ENCODE peak calls at places on chromosome 21, in four cellular contexts. O, U, Y and K are unnamed samples.

GRCh38 chr21:33036430-33037162 is 10.9 kb downstream of the OLIG2 start:
- DNase-seq in U (no peak), Y (no peak), O (no peak), K (no peak)

GRCh38 chr21:45361033-45361997 is 43.6 kb upstream of the COL18A1 start:
- DNase-seq in O (no peak), Y (no peak), U (no peak), K (no peak)

GRCh38 chr21:32572574-32573420 is 12.5 kb downstream of the TCP10L start:
- DNase-seq in Y (no peak), O (no peak), U (no peak), K (peak; percentile 14)

GRCh38 chr21:33196956-33197374 is 32.8 kb upstream of the IFNAR2 start:
- DNase-seq in Y (peak; percentile 36), U (peak; percentile 72), O (peak; percentile 75), K (peak; percentile 26)

GRCh38 chr21:38957575-38958340 is 152.0 kb downstream of the ETS2 start:
- DNase-seq in Y (no peak), O (no peak), U (no peak), K (no peak)

GRCh38 chr21:38982804-38983203 is 177.1 kb downstream of the ETS2 start:
- DNase-seq in O (no peak), U (no peak), Y (no peak), K (no peak)

GRCh38 chr21:41706678-41707077 is 60.2 kb downstream of the RIPK4 start:
- DNase-seq in Y (no peak), O (no peak), U (no peak), K (no peak)

GRCh38 chr21:42975886-42976608 is 1.7 kb downstream of the PKNOX1 start:
- DNase-seq in U (no peak), Y (no peak), O (no peak), K (no peak)

GRCh38 chr21:21383126-21383525 is 384.9 kb downstream of the NCAM2 start:
- DNase-seq in U (no peak), Y (no peak), O (no peak), K (no peak)

GRCh38 chr21:44709426-44710293 is 1.7 kb downstream of the TSPEAR start:
- DNase-seq in Y (no peak), U (peak; percentile 60), O (peak; percentile 70), K (peak; percentile 42)

GRCh38 chr21:45979141-45979631 is 2.4 kb upstream of the COL6A1 start:
- DNase-seq in O (peak; percentile 65), Y (no peak), U (no peak), K (no peak)

GRCh38 chr21:22120616-22121266 is 1122.5 kb downstream of the NCAM2 start:
- DNase-seq in O (peak; percentile 37), U (no peak), Y (no peak), K (no peak)

GRCh38 chr21:33078907-33079582 is 9.1 kb downstream of the OLIG1 start:
- DNase-seq in U (no peak), Y (peak; percentile 36), O (no peak), K (peak; percentile 44)

GRCh38 chr21:45592208-45592619 is 50.0 kb upstream of the SLC19A1 start:
- DNase-seq in Y (no peak), O (peak; percentile 44), U (no peak), K (no peak)

GRCh38 chr21:42233067-42233981 is 14.4 kb downstream of the ABCG1 start:
- DNase-seq in U (peak; percentile 72), O (peak; percentile 85), Y (no peak), K (no peak)

GRCh38 chr21:42413093-42413492 is 9.4 kb downstream of the UBASH3A start:
- DNase-seq in Y (no peak), U (no peak), O (peak; percentile 42), K (no peak)

GRCh38 chr21:44083631-44084291 is 23.4 kb upstream of the PWP2 start:
- DNase-seq in U (peak; percentile 76), Y (no peak), O (peak; percentile 57), K (no peak)

GRCh38 chr21:46216132-46216747 is 12.3 kb downstream of the LSS start:
- DNase-seq in O (peak; percentile 53), U (no peak), Y (no peak), K (no peak)

GRCh38 chr21:15515908-15516307 is 213.9 kb upstream of the USP25 start:
- DNase-seq in U (no peak), Y (no peak), O (no peak), K (no peak)

GRCh38 chr21:45026066-45026745 is 48.2 kb upstream of the ADARB1 start:
- DNase-seq in O (no peak), Y (no peak), U (no peak), K (no peak)

GRCh38 chr21:33197546-33197945 is 32.2 kb upstream of the IFNAR2 start:
- DNase-seq in U (no peak), O (no peak), Y (no peak), K (no peak)

GRCh38 chr21:33360871-33361602 is 36.3 kb downstream of the IFNAR1 start:
- DNase-seq in O (peak; percentile 90), Y (peak; percentile 70), U (peak; percentile 94), K (peak; percentile 41)

GRCh38 chr21:44347911-44348451 is 5.4 kb upstream of the TRPM2 start:
- DNase-seq in U (no peak), Y (no peak), O (peak; percentile 85), K (no peak)

GRCh38 chr21:44785620-44786344 is 15.8 kb downstream of the UBE2G2 start:
- DNase-seq in Y (no peak), U (no peak), O (no peak), K (no peak)

GRCh38 chr21:45655071-45655470 is 11.5 kb downstream of the PCBP3 start:
- DNase-seq in Y (no peak), O (no peak), U (no peak), K (no peak)

GRCh38 chr21:40631201-40631600 is 215.8 kb downstream of the DSCAM start:
- DNase-seq in O (no peak), Y (no peak), U (no peak), K (no peak)

GRCh38 chr21:31235671-31236450 is 108.2 kb downstream of the TIAM1 start:
- DNase-seq in U (no peak), Y (no peak), O (no peak), K (no peak)

GRCh38 chr21:15874610-15875009 is 144.8 kb downstream of the USP25 start:
- DNase-seq in Y (no peak), U (no peak), O (no peak), K (no peak)

GRCh38 chr21:32653326-32653901 is 41.2 kb upstream of the CFAP298 start:
- DNase-seq in O (no peak), Y (peak; percentile 9), U (no peak), K (no peak)

GRCh38 chr21:46622226-46622625 is 13.2 kb upstream of the PRMT2 start:
- DNase-seq in Y (no peak), O (peak; percentile 65), U (peak; percentile 75), K (peak; percentile 70)

GRCh38 chr21:41507521-41508414 is at the start of gene TMPRSS2:
- DNase-seq in O (peak; percentile 93), U (no peak), Y (no peak), K (no peak)

GRCh38 chr21:33622253-33622652 is 19.3 kb downstream of the CRYZL1 start:
- DNase-seq in U (no peak), O (no peak), Y (no peak), K (no peak)

GRCh38 chr21:45780647-45781046 is 137.1 kb downstream of the PCBP3 start:
- DNase-seq in O (no peak), U (no peak), Y (no peak), K (no peak)

GRCh38 chr21:38910390-38911008 is 104.8 kb downstream of the ETS2 start:
- DNase-seq in O (no peak), U (no peak), Y (no peak), K (no peak)

DNA sequence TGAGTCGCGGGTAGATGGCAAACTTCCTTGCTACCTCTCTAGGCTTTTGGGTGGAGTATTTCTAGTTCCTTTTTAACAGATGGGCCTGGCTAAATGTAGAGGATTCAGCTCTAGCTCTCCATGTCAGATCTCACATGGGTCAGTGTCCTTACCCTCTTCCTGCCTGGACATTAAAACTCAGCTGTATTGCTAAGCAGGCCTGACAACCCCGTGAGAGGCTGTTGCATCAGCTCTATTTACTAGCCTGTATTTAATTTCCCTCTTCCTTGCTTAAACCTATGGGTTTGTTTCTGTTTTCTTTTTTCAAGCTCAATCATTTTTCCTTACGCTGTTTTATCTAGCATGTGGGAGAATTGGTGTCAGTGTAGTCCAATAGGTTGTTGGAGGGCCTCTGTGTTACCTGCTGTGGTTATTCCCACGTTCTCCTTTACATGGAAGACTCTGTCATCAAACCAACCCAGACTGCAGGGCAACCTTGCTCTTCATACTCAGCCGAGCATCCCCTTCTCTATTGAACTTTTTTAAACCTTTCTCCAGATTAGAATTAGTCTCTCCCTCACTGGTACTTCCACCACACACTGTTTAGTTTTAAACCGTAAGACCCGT is 79.5 kb upstream of the BACH1 start:
- DNase-seq in O (no peak), Y (no peak), U (no peak), K (no peak)
- H3K27ac ChIP-seq in O (no peak overlapping the region), Y (peak overlapping the region; percentile 74), U (no peak overlapping the region), K (no peak overlapping the region)

GRCh38 chr21:25535811-25536210 is 71.5 kb downstream of the MRPL39 start:
- DNase-seq in O (no peak), Y (no peak), U (no peak), K (no peak)
- H3K27ac ChIP-seq in O (no peak overlapping the region), Y (no peak overlapping the region), U (no peak overlapping the region), K (no peak overlapping the region)

DNA sequence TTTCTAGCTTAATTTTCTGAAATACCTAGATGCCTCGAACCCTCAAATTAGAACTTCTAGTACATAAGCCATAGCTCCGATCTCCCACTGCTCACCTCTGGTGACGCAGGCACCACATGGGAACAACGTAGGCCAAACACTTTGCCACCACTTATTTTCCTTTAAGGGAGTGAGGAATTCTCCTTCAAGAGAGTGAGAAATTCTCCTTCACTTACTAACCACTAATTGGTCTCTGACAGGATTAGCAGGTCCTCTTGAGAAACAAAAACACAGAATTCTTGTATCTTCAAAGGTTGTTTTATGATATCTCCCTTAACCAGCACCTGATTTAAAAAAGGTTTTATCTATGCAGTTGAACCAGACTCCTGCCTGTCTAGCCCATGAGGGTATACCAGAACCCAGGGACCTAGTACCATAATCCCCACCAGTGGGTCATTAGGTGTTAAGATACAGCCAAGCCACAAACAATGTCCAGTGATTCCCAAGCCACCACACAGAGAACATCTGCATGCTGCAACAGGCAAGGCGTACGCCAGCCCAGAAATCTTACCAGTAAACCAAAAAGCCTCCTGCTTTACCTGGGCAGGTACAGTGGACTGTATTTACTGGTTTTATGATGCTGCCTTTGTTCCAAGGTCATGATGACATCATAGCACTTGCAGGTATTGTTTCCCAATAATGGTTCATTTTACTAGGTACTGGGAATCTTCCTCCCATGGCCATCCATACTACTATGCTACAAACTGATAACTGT is 20.3 kb upstream of the CXADR start:
- DNase-seq in O (no peak), Y (no peak), U (no peak), K (no peak)
- H3K27ac ChIP-seq in O (no peak overlapping the region), Y (peak overlapping the region; percentile 32), U (no peak overlapping the region), K (no peak overlapping the region)

GRCh38 chr21:35994605-35995004 is 65.7 kb downstream of the SETD4 start:
- DNase-seq in O (no peak), U (no peak), Y (no peak), K (no peak)

GRCh38 chr21:35991131-35991530 is 69.2 kb downstream of the SETD4 start:
- DNase-seq in O (no peak), Y (no peak), U (no peak), K (no peak)

GRCh38 chr21:35993875-35994490 is 66.3 kb downstream of the SETD4 start:
- DNase-seq in O (no peak), Y (no peak), U (no peak), K (no peak)

GRCh38 chr21:35996217-35996616 is 64.1 kb downstream of the SETD4 start:
- DNase-seq in U (no peak), O (no peak), Y (no peak), K (no peak)

GRCh38 chr21:35995522-35996088 is 64.7 kb downstream of the SETD4 start:
- DNase-seq in O (no peak), Y (no peak), U (no peak), K (no peak)
- H3K27ac ChIP-seq in O (no peak overlapping the region), Y (no peak overlapping the region), U (no peak overlapping the region), K (no peak overlapping the region)